ENCODE peak calls at places on chromosomes 11 and 22, in six cellular contexts. One of them, this sample, is unnamed.

GRCh38 chr22:30347255-30347892 is 9.3 kb downstream of the SF3A1 start:
- DNase-seq in prostate gland: no peak
- DNase-seq in K562: no peak
- DNase-seq in GM12878: no peak
- DNase-seq in stomach: no peak
- DNase-seq in transverse colon: no peak
- DNase-seq in this sample: no peak

GRCh38 chr22:45916515-45916914 is 60.4 kb downstream of the WNT7B start:
- DNase-seq in prostate gland: no peak
- DNase-seq in K562: no peak
- DNase-seq in GM12878: no peak
- DNase-seq in stomach: no peak
- DNase-seq in transverse colon: no peak
- DNase-seq in this sample: no peak

GRCh38 chr11:133809525-133810178 is 35.7 kb downstream of the SPATA19 start:
- DNase-seq in prostate gland: no peak
- DNase-seq in K562: no peak
- DNase-seq in GM12878: no peak
- DNase-seq in stomach: no peak
- DNase-seq in transverse colon: no peak
- DNase-seq in this sample: no peak

GRCh38 chr22:31829505-31829904 is 75.7 kb downstream of the DEPDC5 start:
- DNase-seq in prostate gland: no peak
- DNase-seq in K562: peak
- DNase-seq in GM12878: peak
- DNase-seq in stomach: no peak
- DNase-seq in transverse colon: no peak
- DNase-seq in this sample: no peak

GRCh38 chr22:46050916-46051614 is 74.1 kb upstream of the WNT7B start:
- DNase-seq in prostate gland: no peak
- DNase-seq in K562: no peak
- DNase-seq in GM12878: no peak
- DNase-seq in stomach: peak
- DNase-seq in transverse colon: peak
- DNase-seq in this sample: peak

GRCh38 chr11:28964811-28965210 is 856.6 kb downstream of the METTL15 start:
- DNase-seq in prostate gland: no peak
- DNase-seq in K562: no peak
- DNase-seq in GM12878: no peak
- DNase-seq in stomach: no peak
- DNase-seq in transverse colon: no peak
- DNase-seq in this sample: no peak

GRCh38 chr11:134349802-134350355 is 18.1 kb downstream of the GLB1L2 start:
- DNase-seq in prostate gland: no peak
- DNase-seq in K562: no peak
- DNase-seq in GM12878: no peak
- DNase-seq in stomach: no peak
- DNase-seq in transverse colon: peak
- DNase-seq in this sample: no peak

GRCh38 chr11:85723088-85723487 is 37.1 kb upstream of the CCDC89 start:
- DNase-seq in prostate gland: no peak
- DNase-seq in K562: no peak
- DNase-seq in GM12878: no peak
- DNase-seq in stomach: no peak
- DNase-seq in transverse colon: no peak
- DNase-seq in this sample: no peak

GRCh38 chr11:92888701-92889100 is 80.8 kb upstream of the MTNR1B start:
- DNase-seq in prostate gland: no peak
- DNase-seq in K562: peak
- DNase-seq in GM12878: no peak
- DNase-seq in stomach: no peak
- DNase-seq in transverse colon: no peak
- DNase-seq in this sample: no peak

GRCh38 chr11:441043-441417 is 781 bp downstream of the ANO9 start:
- DNase-seq in prostate gland: no peak
- DNase-seq in K562: no peak
- DNase-seq in GM12878: no peak
- DNase-seq in stomach: no peak
- DNase-seq in transverse colon: no peak
- DNase-seq in this sample: no peak

GRCh38 chr11:20363149-20363499 is 390 bp upstream of the HTATIP2 start:
- DNase-seq in prostate gland: no peak
- DNase-seq in K562: no peak
- DNase-seq in GM12878: no peak
- DNase-seq in stomach: no peak
- DNase-seq in transverse colon: no peak
- DNase-seq in this sample: no peak

GRCh38 chr11:68118753-68119448 is 2.3 kb downstream of the CHKA start:
- DNase-seq in prostate gland: no peak
- DNase-seq in K562: peak
- DNase-seq in GM12878: peak
- DNase-seq in stomach: peak
- DNase-seq in transverse colon: peak
- DNase-seq in this sample: no peak

DNA sequence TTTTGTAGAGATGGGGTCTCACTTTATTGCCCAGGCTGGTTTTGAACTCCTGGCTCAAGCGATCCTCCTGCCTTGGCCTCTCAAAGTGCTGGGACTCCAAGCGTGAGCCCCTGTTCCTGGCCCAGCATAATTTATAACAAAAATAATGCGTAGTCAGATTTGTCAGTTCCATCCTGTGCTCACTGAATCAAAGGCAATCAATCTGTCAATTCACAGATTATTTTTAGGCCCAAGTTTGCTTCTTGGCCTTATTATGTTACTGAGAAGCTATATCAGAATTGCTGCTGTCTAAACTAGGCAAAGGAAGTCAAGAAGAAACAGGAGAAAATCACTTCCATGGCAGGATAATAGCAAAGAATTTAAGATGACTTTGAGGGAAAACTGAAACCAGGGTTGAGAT is 8.7 kb downstream of the DLAT start:
- DNase-seq in prostate gland: no peak
- DNase-seq in K562: no peak
- DNase-seq in GM12878: no peak
- DNase-seq in stomach: no peak
- DNase-seq in transverse colon: no peak
- DNase-seq in this sample: no peak
- H3K27ac ChIP-seq in prostate gland: no peak
- H3K27ac ChIP-seq in K562: no peak
- H3K27ac ChIP-seq in GM12878: no peak
- H3K27ac ChIP-seq in stomach: no peak
- H3K27ac ChIP-seq in transverse colon: no peak
- H3K27ac ChIP-seq in this sample: no peak

GRCh38 chr11:83159901-83160865 is 3.3 kb downstream of the PCF11 start:
- DNase-seq in prostate gland: peak
- DNase-seq in K562: no peak
- DNase-seq in GM12878: no peak
- DNase-seq in stomach: peak
- DNase-seq in transverse colon: peak
- DNase-seq in this sample: peak
- TF ChIP-seq POLR2AphosphoS5 in prostate gland: peak
- TF ChIP-seq POLR2AphosphoS5 in K562: peak
- TF ChIP-seq POLR2AphosphoS5 in GM12878: peak
- TF ChIP-seq POLR2AphosphoS5 in stomach: peak
- TF ChIP-seq POLR2AphosphoS5 in transverse colon: no peak
- TF ChIP-seq POLR2AphosphoS5 in this sample: no peak

DNA sequence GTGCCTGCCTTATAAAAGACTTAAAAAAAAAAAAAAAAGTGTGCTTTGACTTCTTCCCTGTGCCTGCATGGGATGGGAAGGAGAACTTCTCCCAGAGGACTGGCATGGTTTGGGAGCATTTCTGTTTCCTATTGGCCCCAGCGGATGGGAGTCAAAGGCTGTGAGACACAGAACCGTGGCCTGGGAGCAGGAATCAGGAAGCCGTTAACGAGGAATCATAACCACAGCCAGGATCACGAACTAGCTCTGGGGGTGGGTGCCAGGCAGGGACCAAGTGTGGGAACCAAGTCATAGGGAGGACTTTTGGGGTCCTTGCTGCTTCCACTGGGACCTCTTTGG is 526 bp downstream of the C1QTNF6 start:
- DNase-seq in prostate gland: no peak
- DNase-seq in K562: no peak
- DNase-seq in GM12878: no peak
- DNase-seq in stomach: peak
- DNase-seq in transverse colon: peak
- DNase-seq in this sample: no peak
- H3K4me3 ChIP-seq in prostate gland: peak
- H3K4me3 ChIP-seq in K562: no peak
- H3K4me3 ChIP-seq in GM12878: no peak
- H3K4me3 ChIP-seq in stomach: peak
- H3K4me3 ChIP-seq in transverse colon: no peak
- H3K4me3 ChIP-seq in this sample: peak

GRCh38 chr11:102620179-102620578 is 5.0 kb downstream of the MMP20 start:
- DNase-seq in prostate gland: no peak
- DNase-seq in K562: no peak
- DNase-seq in GM12878: no peak
- DNase-seq in stomach: no peak
- DNase-seq in transverse colon: no peak
- DNase-seq in this sample: no peak
- H3K27ac ChIP-seq in prostate gland: no peak
- H3K27ac ChIP-seq in K562: no peak
- H3K27ac ChIP-seq in GM12878: no peak
- H3K27ac ChIP-seq in stomach: no peak
- H3K27ac ChIP-seq in transverse colon: no peak
- H3K27ac ChIP-seq in this sample: no peak

DNA sequence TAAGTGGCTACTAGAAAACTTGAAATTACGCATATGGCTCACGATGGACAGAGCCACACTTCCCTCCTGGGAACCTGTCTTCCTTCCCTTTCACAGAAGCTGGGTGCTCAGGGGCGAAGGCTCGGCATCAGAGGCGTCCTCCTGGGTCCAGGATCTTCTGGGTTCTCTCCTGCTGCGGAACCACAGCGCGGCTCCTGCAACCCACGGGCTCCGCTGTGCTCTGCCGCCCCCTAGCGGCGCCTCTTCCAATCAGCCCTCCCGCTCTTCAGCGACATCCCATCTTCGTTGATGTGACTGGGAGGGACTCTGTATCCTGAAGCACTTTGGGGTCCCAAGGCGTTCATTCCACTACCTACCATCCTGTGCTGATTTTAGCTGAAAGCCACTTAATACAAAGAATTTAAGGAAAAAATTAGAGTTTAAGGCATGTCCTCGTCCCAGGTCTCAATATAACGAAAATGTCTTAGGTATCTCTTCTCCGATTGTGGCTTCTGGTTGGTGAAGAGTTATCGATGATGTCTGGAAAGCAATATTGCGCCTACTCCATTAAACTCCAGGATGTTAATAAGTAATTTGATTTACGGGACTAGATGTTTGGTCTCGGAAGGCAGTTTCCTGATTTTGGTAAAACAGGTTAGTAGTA is 14.8 kb upstream of the RPS3 start:
- DNase-seq in prostate gland: peak
- DNase-seq in K562: peak
- DNase-seq in GM12878: no peak
- DNase-seq in stomach: peak
- DNase-seq in transverse colon: peak
- DNase-seq in this sample: peak
- TF ChIP-seq POLR2AphosphoS5 in prostate gland: peak
- TF ChIP-seq POLR2AphosphoS5 in K562: no peak
- TF ChIP-seq POLR2AphosphoS5 in GM12878: no peak
- TF ChIP-seq POLR2AphosphoS5 in stomach: peak
- TF ChIP-seq POLR2AphosphoS5 in transverse colon: no peak
- TF ChIP-seq POLR2AphosphoS5 in this sample: peak

DNA sequence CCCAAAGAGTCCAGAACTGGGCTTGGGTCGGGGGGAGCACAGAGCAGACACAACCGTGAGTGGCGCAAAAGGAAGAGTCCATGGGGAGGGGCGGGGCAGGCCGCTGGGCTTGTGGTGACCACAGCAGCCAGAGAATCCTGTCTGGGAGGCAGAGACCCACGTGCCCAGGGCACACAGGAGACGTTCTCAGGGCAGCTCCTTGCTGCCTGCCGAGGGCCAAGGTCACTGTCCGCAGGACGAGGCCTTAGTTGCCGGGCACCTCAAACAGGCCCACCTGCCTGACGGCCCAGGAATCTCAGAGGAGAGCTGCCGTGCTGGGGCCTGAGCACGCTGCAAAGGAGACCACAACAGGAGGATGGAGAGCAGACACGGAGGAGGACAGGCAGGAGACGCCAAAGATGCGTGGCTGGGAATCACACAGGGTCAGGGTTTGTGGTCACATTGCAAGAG is 87.8 kb downstream of the MYEOV start:
- DNase-seq in prostate gland: no peak
- DNase-seq in K562: peak
- DNase-seq in GM12878: no peak
- DNase-seq in stomach: peak
- DNase-seq in transverse colon: peak
- DNase-seq in this sample: peak
- H3K4me3 ChIP-seq in prostate gland: no peak
- H3K4me3 ChIP-seq in K562: peak
- H3K4me3 ChIP-seq in GM12878: no peak
- H3K4me3 ChIP-seq in stomach: no peak
- H3K4me3 ChIP-seq in transverse colon: no peak
- H3K4me3 ChIP-seq in this sample: no peak

GRCh38 chr11:79200398-79201070 is 240.3 kb downstream of the TENM4 start:
- DNase-seq in prostate gland: no peak
- DNase-seq in K562: no peak
- DNase-seq in GM12878: no peak
- DNase-seq in stomach: no peak
- DNase-seq in transverse colon: no peak
- DNase-seq in this sample: no peak
- H3K27ac ChIP-seq in prostate gland: no peak
- H3K27ac ChIP-seq in K562: no peak
- H3K27ac ChIP-seq in GM12878: no peak
- H3K27ac ChIP-seq in stomach: no peak
- H3K27ac ChIP-seq in transverse colon: no peak
- H3K27ac ChIP-seq in this sample: no peak

GRCh38 chr11:16605971-16606783 is 132.3 kb upstream of the C11orf58 start:
- DNase-seq in prostate gland: peak
- DNase-seq in K562: peak
- DNase-seq in GM12878: peak
- DNase-seq in stomach: peak
- DNase-seq in transverse colon: peak
- DNase-seq in this sample: peak
- TF ChIP-seq POLR2AphosphoS5 in prostate gland: peak
- TF ChIP-seq POLR2AphosphoS5 in K562: peak
- TF ChIP-seq POLR2AphosphoS5 in GM12878: no peak
- TF ChIP-seq POLR2AphosphoS5 in stomach: peak
- TF ChIP-seq POLR2AphosphoS5 in transverse colon: peak
- TF ChIP-seq POLR2AphosphoS5 in this sample: peak